ENCODE peak calls at places on chromosomes 1 and 21, in nine cellular contexts. F is upper lobe of right lung; U is activated T-helper 1 cell treated with anti-CD3 and anti-CD28 coated beads, Interleukin-12 subunit alpha, Interleukin-12 subunit beta, Interleukin-2, Interleukin-4 antibody, amounts not matched to agents 30 ng/mL and 10 ng/mL and 1 ng/mL, durations not matched to agents 14 hours and 24 hours and 36 hours; Z is T47D; A is stimulated activated CD8-positive, alpha-beta memory T cell treated with anti-CD3 and anti-CD28 coated beads, Interleukin-4, amount 100 ng/mL, for 48 hours; D is H4; Q is occipital lobe; K is psoas muscle; L is HFF-Myc. Y is an unnamed sample.

GRCh38 chr1:98389809-98390208 is 271.7 kb upstream of the SNX7 start:
- DNase-seq in F (no peak), U (no peak), Z (no peak), A (no peak), D (no peak), Q (no peak), K (no peak), L (no peak), Y (no peak)

GRCh38 chr1:39297534-39297933 is 93.0 kb downstream of the MACF1 start:
- DNase-seq in F (no peak), U (no peak), Z (no peak), A (no peak), D (no peak), Q (no peak), K (no peak), L (no peak), Y (no peak)

GRCh38 chr1:58057820-58058219 is 488.7 kb downstream of the OMA1 start:
- DNase-seq in F (no peak), U (no peak), Z (no peak), A (no peak), D (no peak), Q (no peak), K (no peak), L (no peak), Y (no peak)

GRCh38 chr1:220962031-220962751 is 82.9 kb downstream of the HLX start:
- DNase-seq in F (no peak), U (no peak), Z (no peak), A (no peak), D (peak; percentile 29), Q (no peak), K (no peak), L (peak; percentile 82), Y (no peak)

GRCh38 chr1:215079456-215079855 is 3.1 kb upstream of the KCNK2 start:
- DNase-seq in F (no peak), U (no peak), Z (no peak), A (no peak), D (no peak), Q (no peak), K (no peak), L (no peak), Y (no peak)

GRCh38 chr1:98794196-98794886 is 132.8 kb downstream of the SNX7 start:
- DNase-seq in F (no peak), U (peak; percentile 36), Z (peak; percentile 57), A (peak; percentile 42), D (peak; percentile 63), Q (no peak), K (no peak), L (peak; percentile 43), Y (no peak)

GRCh38 chr1:157154940-157155514 is 16.8 kb upstream of the ETV3 start:
- DNase-seq in F (peak; percentile 72), U (no peak), Z (no peak), A (no peak), D (no peak), Q (no peak), K (peak; percentile 62), L (no peak), Y (peak; percentile 68)

GRCh38 chr1:105416246-105416645 is 1640.2 kb upstream of the PRMT6 start:
- DNase-seq in F (no peak), U (no peak), Z (no peak), A (no peak), D (no peak), Q (no peak), K (no peak), L (no peak), Y (no peak)

GRCh38 chr1:10934150-10934818 is 78.2 kb upstream of the TARDBP start:
- DNase-seq in F (no peak), U (no peak), Z (no peak), A (no peak), D (no peak), Q (no peak), K (no peak), L (no peak), Y (no peak)

GRCh38 chr1:228901936-228902681 is 166.8 kb downstream of the RHOU start:
- DNase-seq in F (no peak), U (no peak), Z (no peak), A (no peak), D (no peak), Q (no peak), K (no peak), L (no peak), Y (no peak)

GRCh38 chr1:181551249-181551648 is 67.9 kb downstream of the CACNA1E start:
- DNase-seq in F (no peak), U (no peak), Z (no peak), A (no peak), D (no peak), Q (peak; percentile 74), K (no peak), L (no peak), Y (no peak)

GRCh38 chr1:23417570-23417969 is 7.0 kb downstream of the TCEA3 start:
- DNase-seq in F (no peak), U (no peak), Z (no peak), A (no peak), D (no peak), Q (no peak), K (peak; percentile 75), L (peak; percentile 46), Y (no peak)

GRCh38 chr1:62912028-62912638 is 128.2 kb downstream of the ATG4C start:
- DNase-seq in F (no peak), U (no peak), Z (peak; percentile 9), A (no peak), D (peak; percentile 29), Q (no peak), K (no peak), L (peak; percentile 7), Y (no peak)

GRCh38 chr21:35097525-35097924 is 48.4 kb upstream of the RUNX1 start:
- DNase-seq in F (no peak), U (no peak), Z (no peak), A (no peak), D (no peak), Q (no peak), K (no peak), L (no peak), Y (no peak)

GRCh38 chr1:203401151-203401550 is 50.2 kb upstream of the FMOD start:
- DNase-seq in F (no peak), U (no peak), Z (no peak), A (no peak), D (no peak), Q (no peak), K (no peak), L (no peak), Y (no peak)

GRCh38 chr1:209527372-209527771 is 56.1 kb upstream of the CAMK1G start:
- DNase-seq in F (no peak), U (no peak), Z (no peak), A (no peak), D (no peak), Q (no peak), K (no peak), L (no peak), Y (no peak)

GRCh38 chr1:89804646-89805237 is 16.1 kb upstream of the LRRC8D start:
- DNase-seq in F (peak; percentile 73), U (peak; percentile 71), Z (peak; percentile 76), A (peak; percentile 95), D (peak; percentile 52), Q (peak; percentile 74), K (peak; percentile 86), L (peak; percentile 69), Y (peak; percentile 84)

GRCh38 chr1:180156631-180157091 is 2.0 kb downstream of the QSOX1 start:
- DNase-seq in F (no peak), U (no peak), Z (no peak), A (no peak), D (no peak), Q (no peak), K (no peak), L (no peak), Y (no peak)

GRCh38 chr1:17168480-17168878 is 36.4 kb upstream of the PADI1 start:
- DNase-seq in F (no peak), U (no peak), Z (no peak), A (no peak), D (peak; percentile 82), Q (no peak), K (no peak), L (peak; percentile 54), Y (no peak)

GRCh38 chr1:37562984-37563383 is 6.2 kb downstream of the DNALI1 start:
- DNase-seq in F (no peak), U (no peak), Z (no peak), A (no peak), D (no peak), Q (no peak), K (no peak), L (no peak), Y (no peak)

GRCh38 chr1:6080469-6080868 is 34.8 kb downstream of the KCNAB2 start:
- DNase-seq in F (no peak), U (no peak), Z (peak; percentile 56), A (no peak), D (no peak), Q (peak; percentile 47), K (no peak), L (no peak), Y (no peak)

GRCh38 chr1:225835752-225836151 is 25.8 kb downstream of the EPHX1 start:
- DNase-seq in F (peak; percentile 77), U (no peak), Z (no peak), A (no peak), D (no peak), Q (no peak), K (peak; percentile 64), L (no peak), Y (peak; percentile 84)

GRCh38 chr1:108961198-108961597 is 2.1 kb downstream of the CLCC1 start:
- DNase-seq in F (no peak), U (no peak), Z (no peak), A (no peak), D (no peak), Q (no peak), K (no peak), L (no peak), Y (no peak)

GRCh38 chr1:201904579-201904978 is 15.9 kb downstream of the SHISA4 start:
- DNase-seq in F (no peak), U (no peak), Z (no peak), A (no peak), D (no peak), Q (no peak), K (no peak), L (peak; percentile 70), Y (peak; percentile 73)

GRCh38 chr1:23528245-23528978 is 2.6 kb downstream of the E2F2 start:
- DNase-seq in F (peak; percentile 91), U (peak; percentile 77), Z (peak; percentile 91), A (peak; percentile 90), D (peak; percentile 85), Q (no peak), K (peak; percentile 92), L (peak; percentile 83), Y (peak; percentile 84)

GRCh38 chr1:234602334-234603220 is 7.4 kb downstream of the IRF2BP2 start:
- DNase-seq in F (no peak), U (no peak), Z (peak; percentile 86), A (peak; percentile 34), D (peak; percentile 90), Q (no peak), K (no peak), L (peak; percentile 87), Y (no peak)

GRCh38 chr1:234758851-234759250 is 148.9 kb upstream of the IRF2BP2 start:
- DNase-seq in F (no peak), U (peak; percentile 49), Z (no peak), A (no peak), D (peak; percentile 89), Q (no peak), K (no peak), L (no peak), Y (no peak)

GRCh38 chr21:39597595-39598185 is 15.1 kb upstream of the B3GALT5 start:
- DNase-seq in F (no peak), U (no peak), Z (no peak), A (no peak), D (no peak), Q (no peak), K (no peak), L (no peak), Y (no peak)

GRCh38 chr1:176566004-176566975 is 103.3 kb downstream of the PAPPA2 start:
- DNase-seq in F (no peak), U (no peak), Z (no peak), A (no peak), D (no peak), Q (no peak), K (no peak), L (no peak), Y (no peak)

GRCh38 chr1:58003059-58003458 is 543.5 kb downstream of the OMA1 start:
- DNase-seq in F (no peak), U (no peak), Z (no peak), A (no peak), D (no peak), Q (no peak), K (no peak), L (no peak), Y (no peak)

GRCh38 chr1:212074313-212074712 is 38.8 kb downstream of the DTL start:
- DNase-seq in F (no peak), U (no peak), Z (no peak), A (no peak), D (no peak), Q (no peak), K (no peak), L (no peak), Y (no peak)

Y was measured in tibial artery.